ENCODE peak calls at places on chromosomes 12 and 14, in five cellular contexts. T, J, Y, B and S are unnamed samples.

GRCh38 chr14:102408729-102409128 is 46.0 kb downstream of the TECPR2 start:
- DNase-seq in T (no peak), B (no peak), J (no peak), Y (no peak), S (no peak)

GRCh38 chr12:46386360-46386867 is 13.8 kb upstream of the SLC38A2 start:
- DNase-seq in Y (no peak), T (no peak), J (peak; percentile 98), B (no peak), S (no peak)

GRCh38 chr14:51024377-51024776 is 70.5 kb downstream of the TRIM9 start:
- DNase-seq in J (no peak), Y (no peak), T (no peak), B (no peak), S (no peak)

GRCh38 chr14:34874386-34875030 is 652 bp downstream of the BAZ1A start:
- DNase-seq in Y (peak; percentile 59), J (peak; percentile 51), T (peak; percentile 81), B (peak; percentile 42), S (no peak)

GRCh38 chr12:100472325-100472724 is 1.3 kb upstream of the NR1H4 start:
- DNase-seq in B (no peak), Y (no peak), T (no peak), J (no peak), S (no peak)

GRCh38 chr12:95553202-95553943 is 2.1 kb upstream of the USP44 start:
- DNase-seq in B (no peak), Y (no peak), T (no peak), J (no peak), S (no peak)

GRCh38 chr14:73191441-73191840 is 45.9 kb upstream of the PAPLN start:
- DNase-seq in B (no peak), J (no peak), Y (no peak), T (no peak), S (no peak)

GRCh38 chr12:92927055-92927435 is 2.0 kb downstream of the EEA1 start:
- DNase-seq in B (no peak), Y (no peak), J (peak; percentile 38), T (no peak), S (no peak)

GRCh38 chr12:31011746-31012567 is 61.7 kb upstream of the DDX11 start:
- DNase-seq in B (no peak), T (no peak), Y (no peak), J (no peak), S (no peak)

GRCh38 chr12:51442324-51442723 is 17.7 kb downstream of the SLC4A8 start:
- DNase-seq in Y (no peak), T (no peak), J (peak; percentile 80), B (no peak), S (no peak)

GRCh38 chr12:4297617-4298016 is 23.4 kb upstream of the TIGAR start:
- DNase-seq in B (no peak), J (no peak), Y (no peak), T (no peak), S (no peak)

GRCh38 chr12:125403145-125403789 is 338.0 kb downstream of the AACS start:
- DNase-seq in T (no peak), B (no peak), J (peak; percentile 15), Y (no peak), S (no peak)

GRCh38 chr14:64159588-64159987 is 134.6 kb downstream of the ESR2 start:
- DNase-seq in T (no peak), J (no peak), Y (no peak), B (no peak), S (no peak)

GRCh38 chr14:33679461-33680225 is 271.2 kb downstream of the EGLN3 start:
- DNase-seq in Y (no peak), B (no peak), J (peak; percentile 94), T (no peak), S (no peak)

GRCh38 chr12:30753233-30753632 is 1.5 kb downstream of the CAPRIN2 start:
- DNase-seq in B (no peak), Y (peak; percentile 57), J (peak; percentile 56), T (no peak), S (no peak)

GRCh38 chr12:72511906-72512305 is 239.7 kb downstream of the TRHDE start:
- DNase-seq in J (peak; percentile 92), Y (no peak), B (no peak), T (no peak), S (no peak)

GRCh38 chr14:24172261-24172860 is 481 bp downstream of the REC8 start:
- DNase-seq in T (peak; percentile 61), J (no peak), Y (no peak), B (no peak), S (no peak)

GRCh38 chr12:10965511-10965910 is 21.2 kb downstream of the TAS2R50 start:
- DNase-seq in J (no peak), B (no peak), Y (no peak), T (no peak), S (no peak)

GRCh38 chr12:6469609-6470374 is 685 bp downstream of the VAMP1 start:
- DNase-seq in J (no peak), T (no peak), B (no peak), Y (peak; percentile 38), S (no peak)

GRCh38 chr12:5064913-5065490 is 21.3 kb downstream of the KCNA5 start:
- DNase-seq in B (no peak), T (no peak), Y (no peak), J (no peak), S (no peak)

GRCh38 chr12:112980491-112981158 is 2.3 kb downstream of the OAS2 start:
- DNase-seq in T (no peak), J (no peak), Y (no peak), B (no peak), S (no peak)

GRCh38 chr12:104183443-104183842 is 32.1 kb upstream of the TXNRD1 start:
- DNase-seq in B (no peak), Y (no peak), J (no peak), T (no peak), S (no peak)

GRCh38 chr12:132772551-132772950 is 10.9 kb upstream of the ANKLE2 start:
- DNase-seq in B (no peak), T (no peak), Y (no peak), J (no peak), S (no peak)

GRCh38 chr14:50530794-50531193 is 1.6 kb downstream of the MAP4K5 start:
- DNase-seq in B (no peak), Y (no peak), J (peak; percentile 23), T (no peak), S (no peak)

GRCh38 chr12:49553512-49554088 is 14.3 kb downstream of the MCRS1 start:
- DNase-seq in T (no peak), B (no peak), J (no peak), Y (no peak), S (no peak)

GRCh38 chr12:121579981-121580868 is 598 bp downstream of the KDM2B start:
- DNase-seq in Y (peak; percentile 85), B (peak; percentile 77), J (peak; percentile 57), T (peak; percentile 90), S (peak; percentile 76)

GRCh38 chr12:3615862-3616261 is 124.9 kb downstream of the PRMT8 start:
- DNase-seq in Y (no peak), T (no peak), B (no peak), J (no peak), S (no peak)

GRCh38 chr12:121108492-121108891 is 24.2 kb upstream of the P2RX7 start:
- DNase-seq in B (no peak), T (no peak), J (no peak), Y (no peak), S (no peak)

GRCh38 chr12:114000861-114001260 is 34.7 kb upstream of the RBM19 start:
- DNase-seq in J (no peak), Y (no peak), B (no peak), T (no peak), S (no peak)

GRCh38 chr12:10740182-10740581 is 17.1 kb upstream of the YBX3 start:
- DNase-seq in T (no peak), B (no peak), Y (peak; percentile 50), J (no peak), S (no peak)

GRCh38 chr12:104702565-104703139 is 245.9 kb downstream of the CHST11 start:
- DNase-seq in Y (no peak), B (peak; percentile 59), T (peak; percentile 95), J (no peak), S (peak; percentile 70)

GRCh38 chr14:46378248-46378647 is 273.3 kb downstream of the RPL10L start:
- DNase-seq in Y (no peak), T (no peak), B (no peak), J (no peak), S (no peak)

GRCh38 chr12:71602745-71603577 is 60.7 kb downstream of the ZFC3H1 start:
- DNase-seq in Y (no peak), T (no peak), B (no peak), J (no peak), S (no peak)

GRCh38 chr14:96634481-96634880 is 132.3 kb downstream of the PAPOLA start:
- DNase-seq in T (no peak), B (no peak), J (no peak), Y (no peak), S (peak; percentile 47)

GRCh38 chr12:78870539-78870938 is 6.0 kb downstream of the SYT1 start:
- DNase-seq in T (no peak), B (no peak), Y (no peak), J (no peak), S (no peak)
- H3K4me3 ChIP-seq in T (no peak overlapping the region), B (no peak overlapping the region), Y (no peak overlapping the region), J (no peak overlapping the region), S (no peak overlapping the region)

GRCh38 chr14:89164168-89165074 is 252.6 kb downstream of the FOXN3 start:
- DNase-seq in Y (no peak), T (peak; percentile 32), B (no peak), J (no peak), S (no peak)
- H3K4me3 ChIP-seq in Y (no peak overlapping the region), T (no peak overlapping the region), B (peak overlapping the region; percentile 22), J (no peak overlapping the region), S (peak overlapping the region; percentile 5)

GRCh38 chr12:63007726-63008125 is 72.8 kb upstream of the PPM1H start:
- DNase-seq in T (no peak), J (no peak), Y (no peak), B (no peak), S (no peak)

GRCh38 chr12:63010698-63011097 is 75.7 kb upstream of the PPM1H start:
- DNase-seq in B (no peak), T (no peak), J (no peak), Y (no peak), S (no peak)

GRCh38 chr12:63008372-63008771 is 73.4 kb upstream of the PPM1H start:
- DNase-seq in T (no peak), Y (no peak), B (no peak), J (no peak), S (no peak)

GRCh38 chr12:63018273-63018672 is 83.3 kb upstream of the PPM1H start:
- DNase-seq in T (no peak), B (no peak), Y (no peak), J (no peak), S (no peak)

DNA sequence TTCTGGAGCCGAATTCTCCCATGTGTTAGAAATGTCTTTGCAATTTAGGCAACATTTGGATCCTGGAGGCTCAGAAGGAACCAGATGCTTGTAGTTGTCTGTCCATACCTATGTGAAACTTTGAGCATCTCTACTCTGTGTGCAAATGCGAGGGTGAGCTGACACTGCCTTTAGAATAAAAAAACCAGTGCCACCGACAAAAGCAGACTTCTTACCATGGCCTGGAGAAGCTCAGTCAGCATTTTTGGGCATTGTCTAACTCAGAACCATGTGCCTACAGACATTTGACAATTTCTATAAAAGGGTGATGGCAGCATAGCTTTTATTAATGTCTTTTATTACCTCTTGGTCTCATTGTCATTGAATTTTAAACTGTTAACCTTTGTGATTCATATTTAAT is 78.4 kb upstream of the PPM1H start:
- DNase-seq in B (no peak), T (no peak), Y (no peak), J (no peak), S (no peak)
- H3K4me3 ChIP-seq in B (no peak overlapping the region), T (no peak overlapping the region), Y (no peak overlapping the region), J (no peak overlapping the region), S (no peak overlapping the region)

GRCh38 chr12:128356547-128356946 is 89.6 kb downstream of the TMEM132C start:
- DNase-seq in J (no peak), B (no peak), T (no peak), Y (no peak), S (no peak)
- H3K4me3 ChIP-seq in J (no peak overlapping the region), B (no peak overlapping the region), T (no peak overlapping the region), Y (no peak overlapping the region), S (no peak overlapping the region)